ENCODE peak calls at places on chromosome 1, in ten cellular contexts. One of them, this sample, is unnamed.

GRCh38 chr1:202227273-202227672 is 33.7 kb downstream of the LGR6 start:
- DNase-seq in BJ: no peak
- DNase-seq in PC-3: no peak
- DNase-seq in spleen: no peak
- DNase-seq in fibroblast of mammary gland: no peak
- DNase-seq in kidney epithelial cell: no peak
- DNase-seq in choroid plexus epithelial cell: no peak
- DNase-seq in HL-60: no peak
- DNase-seq in left ventricle myocardium inferior: no peak
- DNase-seq in IMR-90: no peak
- DNase-seq in this sample: no peak

GRCh38 chr1:231557411-231557810 is 28.9 kb downstream of the TSNAX start:
- DNase-seq in HL-60: no peak
- DNase-seq in BJ: no peak
- DNase-seq in IMR-90: peak
- DNase-seq in kidney epithelial cell: no peak
- DNase-seq in left ventricle myocardium inferior: no peak
- DNase-seq in PC-3: no peak
- DNase-seq in choroid plexus epithelial cell: peak
- DNase-seq in spleen: no peak
- DNase-seq in fibroblast of mammary gland: no peak
- DNase-seq in this sample: no peak

GRCh38 chr1:67361646-67362045 is 54.0 kb downstream of the IL12RB2 start:
- DNase-seq in HL-60: no peak
- DNase-seq in left ventricle myocardium inferior: no peak
- DNase-seq in BJ: no peak
- DNase-seq in fibroblast of mammary gland: no peak
- DNase-seq in kidney epithelial cell: no peak
- DNase-seq in IMR-90: no peak
- DNase-seq in PC-3: no peak
- DNase-seq in choroid plexus epithelial cell: no peak
- DNase-seq in spleen: no peak
- DNase-seq in this sample: no peak

GRCh38 chr1:46474580-46474979 is 15.1 kb upstream of the DMBX1 start:
- DNase-seq in HL-60: no peak
- DNase-seq in IMR-90: no peak
- DNase-seq in fibroblast of mammary gland: no peak
- DNase-seq in left ventricle myocardium inferior: no peak
- DNase-seq in PC-3: no peak
- DNase-seq in kidney epithelial cell: no peak
- DNase-seq in BJ: no peak
- DNase-seq in spleen: no peak
- DNase-seq in choroid plexus epithelial cell: no peak
- DNase-seq in this sample: no peak

GRCh38 chr1:48203287-48203900 is 19.1 kb upstream of the SLC5A9 start:
- DNase-seq in HL-60: no peak
- DNase-seq in spleen: no peak
- DNase-seq in kidney epithelial cell: no peak
- DNase-seq in fibroblast of mammary gland: peak
- DNase-seq in IMR-90: peak
- DNase-seq in left ventricle myocardium inferior: no peak
- DNase-seq in BJ: no peak
- DNase-seq in choroid plexus epithelial cell: peak
- DNase-seq in PC-3: peak
- DNase-seq in this sample: no peak

GRCh38 chr1:182698977-182699672 is 14.7 kb upstream of the RGS8 start:
- DNase-seq in left ventricle myocardium inferior: peak
- DNase-seq in HL-60: no peak
- DNase-seq in spleen: no peak
- DNase-seq in kidney epithelial cell: no peak
- DNase-seq in PC-3: no peak
- DNase-seq in choroid plexus epithelial cell: no peak
- DNase-seq in fibroblast of mammary gland: peak
- DNase-seq in BJ: no peak
- DNase-seq in IMR-90: no peak
- DNase-seq in this sample: no peak

GRCh38 chr1:197284972-197285371 is 16.9 kb downstream of the CRB1 start:
- DNase-seq in BJ: no peak
- DNase-seq in left ventricle myocardium inferior: no peak
- DNase-seq in choroid plexus epithelial cell: no peak
- DNase-seq in kidney epithelial cell: no peak
- DNase-seq in IMR-90: no peak
- DNase-seq in spleen: no peak
- DNase-seq in PC-3: no peak
- DNase-seq in fibroblast of mammary gland: no peak
- DNase-seq in HL-60: no peak
- DNase-seq in this sample: no peak

GRCh38 chr1:26328597-26328996 is 10.8 kb downstream of the CD52 start:
- DNase-seq in HL-60: no peak
- DNase-seq in left ventricle myocardium inferior: no peak
- DNase-seq in spleen: no peak
- DNase-seq in fibroblast of mammary gland: no peak
- DNase-seq in IMR-90: no peak
- DNase-seq in choroid plexus epithelial cell: no peak
- DNase-seq in BJ: no peak
- DNase-seq in PC-3: no peak
- DNase-seq in kidney epithelial cell: no peak
- DNase-seq in this sample: no peak

GRCh38 chr1:151935154-151935553 is 25.8 kb upstream of the THEM4 start:
- DNase-seq in HL-60: no peak
- DNase-seq in BJ: no peak
- DNase-seq in spleen: no peak
- DNase-seq in left ventricle myocardium inferior: no peak
- DNase-seq in fibroblast of mammary gland: peak
- DNase-seq in choroid plexus epithelial cell: peak
- DNase-seq in kidney epithelial cell: no peak
- DNase-seq in IMR-90: peak
- DNase-seq in PC-3: peak
- DNase-seq in this sample: no peak

GRCh38 chr1:168842916-168843315 is 113.9 kb upstream of the DPT start:
- DNase-seq in HL-60: no peak
- DNase-seq in spleen: no peak
- DNase-seq in choroid plexus epithelial cell: no peak
- DNase-seq in BJ: no peak
- DNase-seq in PC-3: no peak
- DNase-seq in kidney epithelial cell: no peak
- DNase-seq in fibroblast of mammary gland: no peak
- DNase-seq in IMR-90: no peak
- DNase-seq in left ventricle myocardium inferior: no peak
- DNase-seq in this sample: no peak

GRCh38 chr1:22025368-22026154 is 24.1 kb downstream of the CELA3A start:
- DNase-seq in BJ: no peak
- DNase-seq in kidney epithelial cell: peak
- DNase-seq in fibroblast of mammary gland: peak
- DNase-seq in IMR-90: peak
- DNase-seq in left ventricle myocardium inferior: peak
- DNase-seq in HL-60: peak
- DNase-seq in spleen: peak
- DNase-seq in PC-3: peak
- DNase-seq in choroid plexus epithelial cell: peak
- DNase-seq in this sample: peak

GRCh38 chr1:63116016-63116415 is 206.4 kb upstream of the FOXD3 start:
- DNase-seq in PC-3: no peak
- DNase-seq in spleen: no peak
- DNase-seq in kidney epithelial cell: no peak
- DNase-seq in fibroblast of mammary gland: peak
- DNase-seq in left ventricle myocardium inferior: no peak
- DNase-seq in IMR-90: no peak
- DNase-seq in BJ: no peak
- DNase-seq in HL-60: no peak
- DNase-seq in choroid plexus epithelial cell: no peak
- DNase-seq in this sample: no peak

GRCh38 chr1:154430903-154431302 is 25.8 kb downstream of the IL6R start:
- DNase-seq in IMR-90: no peak
- DNase-seq in fibroblast of mammary gland: peak
- DNase-seq in choroid plexus epithelial cell: peak
- DNase-seq in left ventricle myocardium inferior: no peak
- DNase-seq in BJ: no peak
- DNase-seq in kidney epithelial cell: no peak
- DNase-seq in PC-3: no peak
- DNase-seq in HL-60: no peak
- DNase-seq in spleen: no peak
- DNase-seq in this sample: no peak

GRCh38 chr1:117312453-117313138 is 54.7 kb upstream of the MAN1A2 start:
- DNase-seq in IMR-90: peak
- DNase-seq in PC-3: peak
- DNase-seq in choroid plexus epithelial cell: peak
- DNase-seq in left ventricle myocardium inferior: no peak
- DNase-seq in fibroblast of mammary gland: peak
- DNase-seq in kidney epithelial cell: no peak
- DNase-seq in BJ: peak
- DNase-seq in HL-60: peak
- DNase-seq in spleen: no peak
- DNase-seq in this sample: peak
- TF ChIP-seq CTCF in IMR-90: peak
- TF ChIP-seq CTCF in PC-3: peak
- TF ChIP-seq CTCF in choroid plexus epithelial cell: peak
- TF ChIP-seq CTCF in left ventricle myocardium inferior: peak
- TF ChIP-seq CTCF in fibroblast of mammary gland: peak
- TF ChIP-seq CTCF in kidney epithelial cell: no peak
- TF ChIP-seq CTCF in BJ: peak
- TF ChIP-seq CTCF in HL-60: peak
- TF ChIP-seq CTCF in spleen: peak
- TF ChIP-seq CTCF in this sample: peak

GRCh38 chr1:115838426-115838804 is 2.5 kb downstream of the NHLH2 start:
- DNase-seq in fibroblast of mammary gland: no peak
- DNase-seq in BJ: no peak
- DNase-seq in HL-60: no peak
- DNase-seq in choroid plexus epithelial cell: no peak
- DNase-seq in IMR-90: no peak
- DNase-seq in PC-3: no peak
- DNase-seq in left ventricle myocardium inferior: no peak
- DNase-seq in spleen: no peak
- DNase-seq in kidney epithelial cell: no peak
- DNase-seq in this sample: no peak
- H3K4me3 ChIP-seq in fibroblast of mammary gland: no peak
- H3K4me3 ChIP-seq in BJ: no peak
- H3K4me3 ChIP-seq in HL-60: peak
- H3K4me3 ChIP-seq in choroid plexus epithelial cell: no peak
- H3K4me3 ChIP-seq in IMR-90: no peak
- H3K4me3 ChIP-seq in PC-3: no peak
- H3K4me3 ChIP-seq in left ventricle myocardium inferior: peak
- H3K4me3 ChIP-seq in spleen: no peak
- H3K4me3 ChIP-seq in kidney epithelial cell: no peak
- H3K4me3 ChIP-seq in this sample: no peak

GRCh38 chr1:6580119-6580587 is 359 bp downstream of the ZBTB48 start:
- DNase-seq in spleen: no peak
- DNase-seq in PC-3: no peak
- DNase-seq in choroid plexus epithelial cell: peak
- DNase-seq in HL-60: peak
- DNase-seq in BJ: no peak
- DNase-seq in fibroblast of mammary gland: no peak
- DNase-seq in kidney epithelial cell: no peak
- DNase-seq in left ventricle myocardium inferior: no peak
- DNase-seq in IMR-90: no peak
- DNase-seq in this sample: no peak

GRCh38 chr1:6582370-6582769 is 2.6 kb downstream of the ZBTB48 start:
- DNase-seq in HL-60: no peak
- DNase-seq in kidney epithelial cell: no peak
- DNase-seq in BJ: no peak
- DNase-seq in spleen: no peak
- DNase-seq in choroid plexus epithelial cell: no peak
- DNase-seq in IMR-90: no peak
- DNase-seq in left ventricle myocardium inferior: no peak
- DNase-seq in fibroblast of mammary gland: no peak
- DNase-seq in PC-3: no peak
- DNase-seq in this sample: no peak

GRCh38 chr1:6579374-6580118 is at the start of gene ZBTB48:
- DNase-seq in choroid plexus epithelial cell: peak
- DNase-seq in left ventricle myocardium inferior: peak
- DNase-seq in PC-3: peak
- DNase-seq in IMR-90: peak
- DNase-seq in BJ: peak
- DNase-seq in spleen: peak
- DNase-seq in fibroblast of mammary gland: peak
- DNase-seq in kidney epithelial cell: peak
- DNase-seq in HL-60: peak
- DNase-seq in this sample: peak

GRCh38 chr1:6581561-6582305 is 1.9 kb downstream of the ZBTB48 start:
- DNase-seq in spleen: peak
- DNase-seq in IMR-90: no peak
- DNase-seq in BJ: no peak
- DNase-seq in left ventricle myocardium inferior: no peak
- DNase-seq in fibroblast of mammary gland: no peak
- DNase-seq in PC-3: peak
- DNase-seq in kidney epithelial cell: no peak
- DNase-seq in HL-60: peak
- DNase-seq in choroid plexus epithelial cell: no peak
- DNase-seq in this sample: no peak

DNA sequence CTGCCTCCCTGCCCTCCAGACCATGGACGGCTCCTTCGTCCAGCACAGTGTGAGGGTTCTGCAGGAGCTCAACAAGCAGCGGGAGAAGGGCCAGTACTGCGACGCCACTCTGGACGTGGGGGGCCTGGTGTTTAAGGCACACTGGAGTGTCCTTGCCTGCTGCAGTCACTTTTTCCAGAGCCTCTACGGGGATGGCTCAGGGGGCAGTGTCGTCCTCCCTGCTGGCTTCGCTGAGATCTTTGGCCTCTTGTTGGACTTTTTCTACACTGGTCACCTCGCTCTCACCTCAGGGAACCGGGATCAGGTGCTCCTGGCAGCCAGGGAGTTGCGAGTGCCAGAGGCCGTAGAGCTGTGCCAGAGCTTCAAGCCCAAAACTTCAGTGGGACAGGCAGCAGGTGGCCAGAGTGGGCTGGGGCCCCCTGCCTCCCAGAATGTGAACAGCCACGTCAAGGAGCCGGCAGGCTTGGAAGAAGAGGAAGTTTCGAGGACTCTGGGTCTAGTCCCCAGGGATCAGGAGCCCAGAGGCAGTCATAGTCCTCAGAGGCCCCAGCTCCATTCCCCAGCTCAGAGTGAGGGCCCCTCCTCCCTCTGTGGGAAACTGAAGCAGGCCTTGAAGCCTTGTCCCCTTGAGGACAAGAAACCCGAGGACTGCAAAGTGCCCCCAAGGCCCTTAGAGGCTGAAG is 935 bp downstream of the ZBTB48 start:
- DNase-seq in PC-3: peak
- DNase-seq in left ventricle myocardium inferior: no peak
- DNase-seq in IMR-90: no peak
- DNase-seq in choroid plexus epithelial cell: no peak
- DNase-seq in fibroblast of mammary gland: no peak
- DNase-seq in HL-60: peak
- DNase-seq in kidney epithelial cell: no peak
- DNase-seq in spleen: peak
- DNase-seq in BJ: no peak
- DNase-seq in this sample: no peak
- TF ChIP-seq CTCF in PC-3: peak
- TF ChIP-seq CTCF in left ventricle myocardium inferior: no peak
- TF ChIP-seq CTCF in IMR-90: no peak
- TF ChIP-seq CTCF in choroid plexus epithelial cell: peak
- TF ChIP-seq CTCF in fibroblast of mammary gland: no peak
- TF ChIP-seq CTCF in HL-60: no peak
- TF ChIP-seq CTCF in kidney epithelial cell: peak
- TF ChIP-seq CTCF in spleen: no peak
- TF ChIP-seq CTCF in BJ: no peak
- TF ChIP-seq CTCF in this sample: no peak

DNA sequence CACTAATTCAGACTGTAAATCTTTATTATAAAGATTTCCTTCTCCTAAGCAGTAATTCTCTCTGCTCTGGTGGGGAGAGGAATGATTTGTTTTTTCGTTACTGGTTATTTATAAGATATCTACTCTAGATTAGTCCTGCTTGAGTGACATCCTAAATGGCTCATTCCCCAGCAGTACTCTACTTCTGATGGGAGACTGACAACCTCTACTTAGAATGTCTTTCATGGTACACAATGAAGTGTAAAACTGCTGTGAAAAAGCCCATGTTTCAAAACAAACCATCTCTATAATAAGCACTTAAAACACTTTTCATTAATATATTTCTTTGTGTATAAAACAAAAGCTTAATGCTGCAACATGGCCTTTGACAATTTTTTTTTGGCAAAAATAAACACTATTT is 33.9 kb upstream of the ESRRG start:
- DNase-seq in choroid plexus epithelial cell: no peak
- DNase-seq in left ventricle myocardium inferior: no peak
- DNase-seq in spleen: no peak
- DNase-seq in PC-3: no peak
- DNase-seq in fibroblast of mammary gland: no peak
- DNase-seq in kidney epithelial cell: no peak
- DNase-seq in HL-60: no peak
- DNase-seq in BJ: no peak
- DNase-seq in IMR-90: no peak
- DNase-seq in this sample: no peak
- H3K4me3 ChIP-seq in choroid plexus epithelial cell: no peak
- H3K4me3 ChIP-seq in left ventricle myocardium inferior: no peak
- H3K4me3 ChIP-seq in spleen: no peak
- H3K4me3 ChIP-seq in PC-3: no peak
- H3K4me3 ChIP-seq in fibroblast of mammary gland: no peak
- H3K4me3 ChIP-seq in kidney epithelial cell: no peak
- H3K4me3 ChIP-seq in HL-60: no peak
- H3K4me3 ChIP-seq in BJ: no peak
- H3K4me3 ChIP-seq in IMR-90: no peak
- H3K4me3 ChIP-seq in this sample: no peak